ENCODE peak calls at places on chromosomes 12 and 14, in seven cellular contexts. G, C, V, X, K, M and P are unnamed samples.
A peak's percentile ranks its signal among the peaks of the same experiment; 100 is the strongest.

GRCh38 chr12:124506145-124506831 is 61.1 kb downstream of the NCOR2 start:
- DNase-seq in G (peak; percentile 89), C (peak; percentile 92), V (no peak), X (no peak), K (peak; percentile 70), M (no peak), P (peak; percentile 48)

GRCh38 chr14:95943699-95944098 is 67.1 kb downstream of the TUNAR start:
- DNase-seq in G (no peak), C (no peak), V (no peak), X (no peak), K (no peak), M (peak; percentile 23), P (no peak)

GRCh38 chr14:51545396-51545795 is 106.3 kb upstream of the FRMD6 start:
- DNase-seq in G (no peak), C (no peak), V (no peak), X (no peak), K (no peak), M (no peak), P (no peak)

GRCh38 chr12:24719293-24719721 is 229.6 kb downstream of the BCAT1 start:
- DNase-seq in G (no peak), C (peak; percentile 35), V (no peak), X (no peak), K (no peak), M (no peak), P (no peak)

GRCh38 chr12:70553391-70553859 is 83.8 kb downstream of the PTPRB start:
- DNase-seq in G (no peak), C (no peak), V (no peak), X (no peak), K (no peak), M (no peak), P (no peak)

GRCh38 chr14:68173227-68173972 is 353.8 kb downstream of the RAD51B start:
- DNase-seq in G (no peak), C (peak; percentile 69), V (no peak), X (no peak), K (no peak), M (no peak), P (no peak)

GRCh38 chr12:47772094-47772660 is 861 bp upstream of the SLC48A1 start:
- DNase-seq in G (no peak), C (no peak), V (no peak), X (no peak), K (no peak), M (no peak), P (no peak)

GRCh38 chr12:76520348-76520747 is 39.2 kb downstream of the OSBPL8 start:
- DNase-seq in G (no peak), C (no peak), V (no peak), X (no peak), K (no peak), M (no peak), P (no peak)

GRCh38 chr14:58398495-58398894 is 2.8 kb downstream of the TOMM20L start:
- DNase-seq in G (no peak), C (no peak), V (no peak), X (no peak), K (no peak), M (no peak), P (no peak)

GRCh38 chr12:1837541-1838206 is 17.3 kb downstream of the LRTM2 start:
- DNase-seq in G (no peak), C (peak; percentile 37), V (no peak), X (no peak), K (no peak), M (peak; percentile 22), P (no peak)

GRCh38 chr12:93638095-93638494 is 39.1 kb upstream of the CRADD start:
- DNase-seq in G (no peak), C (peak; percentile 86), V (no peak), X (no peak), K (no peak), M (no peak), P (no peak)

GRCh38 chr14:61503167-61503801 is 181.9 kb downstream of the PRKCH start:
- DNase-seq in G (no peak), C (no peak), V (no peak), X (no peak), K (no peak), M (no peak), P (no peak)

GRCh38 chr12:52209321-52209720 is 17.5 kb upstream of the KRT80 start:
- DNase-seq in G (peak; percentile 72), C (no peak), V (no peak), X (no peak), K (no peak), M (no peak), P (peak; percentile 20)

GRCh38 chr14:30874120-30874998 is at the start of gene COCH:
- DNase-seq in G (no peak), C (no peak), V (peak; percentile 64), X (peak; percentile 75), K (no peak), M (peak; percentile 56), P (no peak)

GRCh38 chr12:103712191-103712590 is 125.1 kb downstream of the STAB2 start:
- DNase-seq in G (no peak), C (no peak), V (no peak), X (no peak), K (no peak), M (no peak), P (no peak)

GRCh38 chr14:68744613-68745012 is 48.3 kb downstream of the ZFP36L1 start:
- DNase-seq in G (peak; percentile 26), C (no peak), V (no peak), X (no peak), K (no peak), M (no peak), P (no peak)

GRCh38 chr12:106690569-106690968 is 83.9 kb upstream of the RIC8B start:
- DNase-seq in G (no peak), C (no peak), V (no peak), X (no peak), K (no peak), M (no peak), P (no peak)

GRCh38 chr12:53123578-53124351 is 20.5 kb downstream of the SOAT2 start:
- DNase-seq in G (peak; percentile 50), C (no peak), V (no peak), X (no peak), K (no peak), M (no peak), P (no peak)

GRCh38 chr12:75969768-75970167 is 61.8 kb downstream of the PHLDA1 start:
- DNase-seq in G (no peak), C (no peak), V (no peak), X (no peak), K (peak; percentile 30), M (no peak), P (no peak)

GRCh38 chr12:71014180-71014785 is 93.7 kb upstream of the PTPRR start:
- DNase-seq in G (no peak), C (peak; percentile 47), V (no peak), X (peak; percentile 55), K (no peak), M (no peak), P (no peak)

GRCh38 chr12:62006076-62006732 is 254.0 kb upstream of the USP15 start:
- DNase-seq in G (no peak), C (peak; percentile 51), V (no peak), X (peak; percentile 45), K (no peak), M (peak; percentile 22), P (no peak)

GRCh38 chr12:125090437-125090836 is 25.2 kb downstream of the AACS start:
- DNase-seq in G (no peak), C (no peak), V (no peak), X (no peak), K (no peak), M (no peak), P (no peak)

DNA sequence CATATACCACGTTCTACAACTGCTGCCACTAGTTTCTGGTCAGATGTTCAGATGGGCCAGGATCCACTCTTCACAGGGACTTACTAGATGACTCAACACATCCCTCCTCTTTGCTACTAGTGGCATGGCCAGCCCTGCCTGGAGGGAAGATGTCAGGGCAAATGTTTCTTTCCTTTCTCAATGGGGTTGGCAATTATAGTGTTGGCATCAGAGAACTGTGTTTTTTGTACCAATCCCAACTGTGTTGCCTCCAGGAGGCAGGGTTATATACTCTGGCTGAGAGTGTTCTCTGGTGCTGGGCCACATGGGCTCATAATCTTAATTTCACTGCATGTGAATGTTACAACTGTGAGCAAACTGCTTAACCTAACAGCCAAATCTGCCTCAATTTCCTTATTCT is 69.9 kb upstream of the AVPR1A start:
- DNase-seq in G (no peak), C (no peak), V (no peak), X (no peak), K (no peak), M (no peak), P (no peak)
- TF ChIP-seq CTCF in G (no peak), C (no peak), V (no peak), X (no peak), K (no peak), M (no peak), P (no peak)

GRCh38 chr12:30440826-30441602 is 254.7 kb downstream of the IPO8 start:
- DNase-seq in G (no peak), C (peak; percentile 43), V (no peak), X (peak; percentile 62), K (no peak), M (peak; percentile 13), P (no peak)
- TF ChIP-seq CTCF in G (no peak), C (peak; percentile 77), V (peak; percentile 77), X (peak; percentile 75), K (no peak), M (peak; percentile 68), P (no peak)

GRCh38 chr12:21456291-21456780 is 18.9 kb downstream of the PYROXD1 start:
- DNase-seq in G (no peak), C (no peak), V (no peak), X (no peak), K (no peak), M (no peak), P (no peak)

GRCh38 chr12:21453312-21453852 is 15.9 kb downstream of the PYROXD1 start:
- DNase-seq in G (no peak), C (no peak), V (no peak), X (no peak), K (no peak), M (no peak), P (no peak)

GRCh38 chr12:21451529-21451928 is 14.1 kb downstream of the PYROXD1 start:
- DNase-seq in G (no peak), C (peak; percentile 14), V (no peak), X (no peak), K (no peak), M (no peak), P (no peak)
- TF ChIP-seq CTCF in G (no peak), C (peak; percentile 25), V (peak; percentile 38), X (no peak), K (no peak), M (peak; percentile 47), P (no peak)

DNA sequence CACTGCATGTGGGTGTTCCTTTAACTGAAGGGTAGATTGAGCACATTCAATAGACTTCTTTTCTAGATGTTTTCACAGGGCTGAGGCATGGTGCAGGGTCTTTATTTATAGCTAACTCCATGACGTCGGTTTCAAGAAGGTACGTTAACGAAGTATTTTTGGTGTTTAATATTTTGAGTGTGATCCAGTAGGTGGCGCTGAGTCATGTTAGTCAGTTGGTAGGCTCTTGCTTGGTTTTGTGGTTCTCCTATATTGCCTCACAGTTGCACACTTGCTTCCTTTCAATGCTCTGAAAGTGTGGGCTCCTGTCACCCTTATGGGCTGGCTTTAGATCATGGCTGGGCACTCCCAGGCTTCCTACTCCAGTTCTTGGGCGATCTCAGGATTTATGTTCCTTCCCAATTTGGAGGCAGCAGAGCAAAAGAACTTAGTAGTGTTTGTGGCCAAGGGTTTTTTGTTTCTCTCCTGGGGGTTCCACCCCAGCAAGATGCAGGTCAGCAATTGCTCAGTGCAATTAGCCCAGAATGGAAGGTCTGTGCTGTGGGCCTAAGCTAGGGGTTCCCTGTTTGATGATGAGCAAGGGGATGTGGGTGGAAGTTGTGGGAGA is 471.6 kb upstream of the FOXG1 start:
- DNase-seq in G (no peak), C (no peak), V (no peak), X (peak; percentile 44), K (no peak), M (no peak), P (no peak)
- TF ChIP-seq CTCF in G (no peak), C (no peak), V (peak; percentile 55), X (peak; percentile 47), K (no peak), M (peak; percentile 54), P (no peak)